ENCODE peak calls at places on chromosomes 6 and 20, in four cellular contexts. T is AG09319, N is fibroblast of gingiva, B is lower lobe of right lung. P is an unnamed sample.

GRCh38 chr6:138383776-138384175 is 6.1 kb downstream of the SMIM28 start:
- DNase-seq in T (no peak), N (no peak), B (no peak), P (no peak)

GRCh38 chr6:39770476-39770875 is 21.7 kb upstream of the DAAM2 start:
- DNase-seq in T (no peak), N (no peak), B (no peak), P (no peak)

GRCh38 chr6:135021310-135022049 is 33.1 kb downstream of the HBS1L start:
- DNase-seq in T (no peak), N (no peak), B (no peak), P (no peak)

GRCh38 chr6:163414117-163414366 is 476 bp upstream of the QKI start:
- DNase-seq in T (no peak), N (no peak), B (no peak), P (no peak)

GRCh38 chr6:92122746-92123145 is 1296.6 kb downstream of the EPHA7 start:
- DNase-seq in T (no peak), N (no peak), B (no peak), P (no peak)

GRCh38 chr6:164398647-164399046 is 910.8 kb downstream of the C6orf118 start:
- DNase-seq in T (no peak), N (no peak), B (no peak), P (no peak)

GRCh38 chr6:113540491-113540890 is 316.7 kb upstream of the MARCKS start:
- DNase-seq in T (no peak), N (peak), B (no peak), P (no peak)

GRCh38 chr20:20665933-20666332 is 46.5 kb downstream of the RALGAPA2 start:
- DNase-seq in T (no peak), N (no peak), B (no peak), P (no peak)

GRCh38 chr6:126976263-126976797 is 142.1 kb upstream of the RSPO3 start:
- DNase-seq in T (no peak), N (no peak), B (no peak), P (no peak)

GRCh38 chr20:904146-904545 is 12.0 kb downstream of the ANGPT4 start:
- DNase-seq in T (no peak), N (no peak), B (no peak), P (no peak)

GRCh38 chr6:5566718-5567117 is 305.4 kb downstream of the FARS2 start:
- DNase-seq in T (no peak), N (no peak), B (no peak), P (no peak)

GRCh38 chr6:78615430-78615904 is 251.9 kb upstream of the IRAK1BP1 start:
- DNase-seq in T (no peak), N (no peak), B (no peak), P (no peak)

GRCh38 chr20:23136893-23137745 is 51.0 kb upstream of the CD93 start:
- DNase-seq in T (no peak), N (no peak), B (peak), P (no peak)

GRCh38 chr6:110053395-110054240 is 75.5 kb downstream of the GPR6 start:
- DNase-seq in T (peak), N (peak), B (no peak), P (no peak)

GRCh38 chr6:75612921-75613534 is 11.3 kb downstream of the SENP6 start:
- DNase-seq in T (no peak), N (peak), B (no peak), P (no peak)

GRCh38 chr20:46199198-46199597 is 81.1 kb downstream of the CD40 start:
- DNase-seq in T (no peak), N (no peak), B (no peak), P (peak)

GRCh38 chr6:35769211-35769610 is 7.2 kb upstream of the CLPSL2 start:
- DNase-seq in T (no peak), N (no peak), B (no peak), P (no peak)

GRCh38 chr20:46939031-46939430 is 44.4 kb downstream of the EYA2 start:
- DNase-seq in T (no peak), N (no peak), B (no peak), P (peak)

GRCh38 chr6:33197431-33198048 is 2.9 kb downstream of the RXRB start:
- DNase-seq in T (peak), N (peak), B (peak), P (peak)

GRCh38 chr6:28767133-28767532 is 156.7 kb downstream of the TRIM27 start:
- DNase-seq in T (no peak), N (no peak), B (no peak), P (no peak)

GRCh38 chr20:37336369-37337207 is 9.4 kb upstream of the SRC start:
- DNase-seq in T (no peak), N (no peak), B (peak), P (peak)

GRCh38 chr20:51400051-51400926 is 142.2 kb downstream of the NFATC2 start:
- DNase-seq in T (no peak), N (no peak), B (no peak), P (no peak)

GRCh38 chr20:50477260-50477659 is 32.9 kb upstream of the PTPN1 start:
- DNase-seq in T (no peak), N (no peak), B (no peak), P (no peak)

GRCh38 chr6:31558631-31559500 is 11.5 kb downstream of the NFKBIL1 start:
- DNase-seq in T (no peak), N (no peak), B (peak), P (no peak)

GRCh38 chr20:53194310-53194709 is 222.2 kb downstream of the TSHZ2 start:
- DNase-seq in T (no peak), N (no peak), B (no peak), P (no peak)

GRCh38 chr6:39765508-39766065 is 26.6 kb upstream of the DAAM2 start:
- DNase-seq in T (no peak), N (no peak), B (no peak), P (no peak)

GRCh38 chr6:139888691-139889122 is 514.3 kb upstream of the CITED2 start:
- DNase-seq in T (no peak), N (no peak), B (no peak), P (peak)

GRCh38 chr6:21634582-21634981 is 41.0 kb downstream of the SOX4 start:
- DNase-seq in T (peak), N (peak), B (no peak), P (no peak)

GRCh38 chr6:20202070-20202658 is 10.1 kb downstream of the MBOAT1 start:
- DNase-seq in T (no peak), N (peak), B (no peak), P (no peak)

GRCh38 chr20:19376451-19376971 is 164.1 kb downstream of the SLC24A3 start:
- DNase-seq in T (no peak), N (no peak), B (no peak), P (no peak)

GRCh38 chr6:2862712-2863174 is 21.1 kb upstream of the SERPINB1 start:
- DNase-seq in T (no peak), N (no peak), B (no peak), P (no peak)

GRCh38 chr6:154399097-154399496 is 42.5 kb upstream of the IPCEF1 start:
- DNase-seq in T (no peak), N (no peak), B (no peak), P (no peak)

GRCh38 chr6:70494833-70495232 is 71.9 kb upstream of the SDHAF4 start:
- DNase-seq in T (no peak), N (no peak), B (no peak), P (no peak)